ENCODE peak calls at places on chromosomes 7 and 10, in six cellular contexts. U is T1000; Q is choroid plexus epithelial cell; Y is hepatocyte; I is activated naive CD8-positive, alpha-beta T cell treated with anti-CD3 and anti-CD28 coated beads, Interleukin-2, amount 50 U/mL, for 16 hours; P is epithelial cell of esophagus. B is an unnamed sample.
A peak's percentile ranks its signal among the peaks of the same experiment; 100 is the strongest.

GRCh38 chr10:79948976-79949722 is at the start of gene SFTPD:
- DNase-seq in U (no peak), Q (peak; percentile 15), Y (peak; percentile 45), I (no peak), P (peak; percentile 74), B (no peak)

GRCh38 chr10:74963549-74963948 is 137.1 kb downstream of the KAT6B start:
- DNase-seq in U (no peak), Q (no peak), Y (no peak), I (no peak), P (no peak), B (no peak)

GRCh38 chr10:132292287-132292971 is 15.3 kb downstream of the STK32C start:
- DNase-seq in U (no peak), Q (no peak), Y (no peak), I (no peak), P (no peak), B (no peak)

GRCh38 chr10:86946215-86947170 is 10.9 kb downstream of the MMRN2 start:
- DNase-seq in U (no peak), Q (no peak), Y (no peak), I (no peak), P (no peak), B (peak; percentile 17)

GRCh38 chr10:21991785-21992184 is 11.7 kb downstream of the DNAJC1 start:
- DNase-seq in U (no peak), Q (no peak), Y (no peak), I (no peak), P (no peak), B (no peak)

GRCh38 chr7:156012412-156012811 is 200.1 kb upstream of the SHH start:
- DNase-seq in U (no peak), Q (no peak), Y (no peak), I (no peak), P (no peak), B (no peak)

GRCh38 chr7:93985101-93985500 is 19.1 kb downstream of the BET1 start:
- DNase-seq in U (no peak), Q (peak; percentile 61), Y (no peak), I (no peak), P (no peak), B (no peak)

GRCh38 chr7:130071701-130072622 is 1.6 kb downstream of the KLHDC10 start:
- DNase-seq in U (peak; percentile 37), Q (peak; percentile 95), Y (peak; percentile 88), I (no peak), P (peak; percentile 84), B (peak; percentile 62)

GRCh38 chr7:155921804-155922506 is 109.7 kb upstream of the SHH start:
- DNase-seq in U (no peak), Q (no peak), Y (peak; percentile 82), I (no peak), P (peak; percentile 93), B (peak; percentile 79)

GRCh38 chr10:18005781-18006456 is 54.2 kb downstream of the SLC39A12 start:
- DNase-seq in U (no peak), Q (peak; percentile 93), Y (no peak), I (no peak), P (no peak), B (no peak)

GRCh38 chr7:74606101-74606908 is 51.2 kb upstream of the GTF2I start:
- DNase-seq in U (no peak), Q (no peak), Y (peak; percentile 61), I (peak; percentile 6), P (no peak), B (peak; percentile 38)

GRCh38 chr7:74587435-74588126 is 69.9 kb upstream of the GTF2I start:
- DNase-seq in U (peak; percentile 60), Q (peak; percentile 93), Y (peak; percentile 90), I (no peak), P (peak; percentile 87), B (peak; percentile 89)

GRCh38 chr10:123385508-123385907 is 231.3 kb downstream of the BUB3 start:
- DNase-seq in U (no peak), Q (no peak), Y (no peak), I (no peak), P (no peak), B (no peak)

GRCh38 chr10:11884706-11885423 is 61.7 kb downstream of the PROSER2 start:
- DNase-seq in U (no peak), Q (no peak), Y (no peak), I (no peak), P (peak; percentile 89), B (no peak)

GRCh38 chr7:126302639-126303038 is 950.1 kb downstream of the GRM8 start:
- DNase-seq in U (no peak), Q (no peak), Y (no peak), I (no peak), P (peak; percentile 2), B (no peak)

GRCh38 chr10:129848084-129848483 is 116.0 kb downstream of the EBF3 start:
- DNase-seq in U (no peak), Q (no peak), Y (no peak), I (no peak), P (no peak), B (no peak)

GRCh38 chr10:114220281-114220680 is 18.8 kb upstream of the VWA2 start:
- DNase-seq in U (no peak), Q (no peak), Y (no peak), I (no peak), P (no peak), B (no peak)